ENCODE peak calls at places on chromosomes 4 and X, in four cellular contexts. H, Q, J and I are unnamed samples.

GRCh38 chrX:72081605-72082320 is 50.0 kb downstream of the RTL5 start:
- DNase-seq in H (no peak), J (no peak), Q (no peak), I (no peak)

GRCh38 chr4:11495818-11496217 is 67.1 kb upstream of the HS3ST1 start:
- DNase-seq in H (no peak), Q (no peak), J (no peak), I (no peak)

GRCh38 chr4:53863163-53863562 is 201.2 kb downstream of the CHIC2 start:
- DNase-seq in J (no peak), Q (no peak), H (no peak), I (no peak)

GRCh38 chrX:19649227-19650009 is 134.1 kb upstream of the MAP3K15 start:
- DNase-seq in Q (no peak), J (no peak), H (no peak), I (no peak)

GRCh38 chr4:5772528-5773270 is 61.7 kb downstream of the EVC start:
- DNase-seq in J (no peak), H (no peak), Q (no peak), I (no peak)

GRCh38 chr4:1579834-1580686 is 104.1 kb downstream of the FAM53A start:
- DNase-seq in J (peak; percentile 91), Q (no peak), H (peak; percentile 93), I (peak; percentile 93)

GRCh38 chr4:89722517-89722916 is 114.4 kb downstream of the SNCA start:
- DNase-seq in J (no peak), H (no peak), Q (no peak), I (no peak)

GRCh38 chr4:54929459-54929858 is 195.9 kb downstream of the KDR start:
- DNase-seq in H (no peak), J (no peak), Q (no peak), I (no peak)

GRCh38 chr4:85488416-85488815 is 13.5 kb downstream of the ARHGAP24 start:
- DNase-seq in H (no peak), Q (no peak), J (no peak), I (no peak)

GRCh38 chrX:22314211-22314610 is 41.5 kb downstream of the CBLL2 start:
- DNase-seq in Q (no peak), J (no peak), H (no peak), I (no peak)

GRCh38 chrX:13014111-13015094 is 30.0 kb downstream of the FAM9C start:
- DNase-seq in Q (no peak), J (no peak), H (no peak), I (no peak)

GRCh38 chr4:145375416-145375815 is 106.2 kb upstream of the SMAD1 start:
- DNase-seq in Q (no peak), J (no peak), H (no peak), I (no peak)

GRCh38 chrX:121084903-121085611 is 37.6 kb downstream of the GLUD2 start:
- DNase-seq in J (no peak), Q (no peak), H (no peak), I (no peak)

GRCh38 chr4:71004281-71004851 is 10.9 kb downstream of the DCK start:
- DNase-seq in Q (no peak), H (peak; percentile 11), J (peak; percentile 71), I (no peak)

GRCh38 chrX:150207733-150208132 is 155.4 kb upstream of the MAMLD1 start:
- DNase-seq in H (no peak), J (no peak), Q (no peak), I (no peak)

GRCh38 chr4:102037566-102037965 is 247.0 kb downstream of the BANK1 start:
- DNase-seq in Q (no peak), H (no peak), J (no peak), I (peak; percentile 3)

GRCh38 chr4:153127773-153128494 is 76.3 kb upstream of the TRIM2 start:
- DNase-seq in H (peak; percentile 91), Q (peak; percentile 85), J (peak; percentile 84), I (peak; percentile 70)

GRCh38 chr4:139084425-139085093 is 69.0 kb downstream of the NOCT start:
- DNase-seq in Q (no peak), J (no peak), H (peak; percentile 86), I (no peak)

GRCh38 chr4:16608611-16609125 is 289.8 kb downstream of the LDB2 start:
- DNase-seq in J (no peak), H (no peak), Q (no peak), I (no peak)

GRCh38 chr4:7301846-7302630 is 109.7 kb downstream of the SORCS2 start:
- DNase-seq in H (no peak), J (no peak), Q (no peak), I (no peak)
- TF ChIP-seq CTCF in H (no peak), J (no peak), Q (no peak), I (no peak)

DNA sequence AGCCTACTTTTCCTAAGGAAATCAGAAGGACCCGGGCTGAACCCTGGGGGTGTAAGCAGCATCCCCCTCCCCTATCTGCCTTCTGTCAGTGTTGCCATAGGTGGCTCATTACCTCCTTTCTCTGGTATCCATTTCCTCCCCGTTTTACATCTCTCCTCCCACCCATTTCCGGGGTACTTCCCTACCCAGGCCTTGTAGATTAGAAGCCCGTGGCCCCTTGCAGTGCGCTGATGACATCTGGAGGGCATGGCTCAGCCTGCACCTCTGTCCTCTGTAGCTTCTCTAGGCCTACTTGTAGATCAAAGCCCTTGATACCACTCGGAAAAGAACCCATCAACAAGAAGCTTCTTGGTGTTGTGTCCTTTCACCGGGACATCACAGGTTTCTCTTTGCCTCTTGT is 71.8 kb downstream of the NBDY start:
- DNase-seq in H (no peak), Q (no peak), J (peak; percentile 65), I (peak; percentile 24)
- TF ChIP-seq CTCF in H (peak; percentile 13), Q (no peak), J (peak; percentile 34), I (no peak)

DNA sequence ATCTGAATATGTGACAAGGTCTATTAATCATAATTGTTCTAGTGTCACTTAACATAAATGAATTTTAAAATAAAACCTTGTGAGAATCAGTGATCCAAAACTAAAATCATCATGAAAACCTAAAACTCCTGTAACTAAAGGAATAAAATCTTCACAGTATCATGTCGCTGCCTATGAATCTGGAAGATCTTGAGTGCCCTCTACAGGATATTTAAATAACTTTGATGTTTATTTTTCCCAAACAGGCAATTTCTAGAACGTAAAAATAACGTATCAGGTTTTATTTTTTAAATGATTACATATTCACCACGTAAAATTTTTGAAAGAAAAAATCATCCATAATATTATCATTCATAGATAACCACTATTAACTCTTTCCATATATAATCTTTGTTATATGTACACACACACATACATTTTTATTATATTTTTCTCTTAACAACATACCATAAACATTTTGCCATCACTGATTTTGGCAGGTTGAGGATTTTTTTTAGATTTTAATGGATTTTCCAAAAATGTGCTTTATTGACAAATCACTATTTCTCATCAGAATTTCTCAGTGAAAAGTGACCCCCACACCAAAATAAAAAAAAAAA is 79.6 kb downstream of the COMMD8 start:
- DNase-seq in J (peak; percentile 43), Q (no peak), H (no peak), I (peak; percentile 56)
- TF ChIP-seq CTCF in J (peak; percentile 86), Q (no peak), H (peak; percentile 66), I (peak; percentile 14)

GRCh38 chr4:173521474-173522159 is 8.4 kb downstream of the HAND2 start:
- DNase-seq in H (peak; percentile 7), J (no peak), Q (no peak), I (no peak)

GRCh38 chr4:173524218-173525117 is 5.6 kb downstream of the HAND2 start:
- DNase-seq in H (peak; percentile 5), Q (no peak), J (no peak), I (no peak)

GRCh38 chr4:173522874-173523395 is 7.1 kb downstream of the HAND2 start:
- DNase-seq in Q (no peak), H (peak; percentile 29), J (no peak), I (no peak)

GRCh38 chr4:173520921-173521473 is 9.0 kb downstream of the HAND2 start:
- DNase-seq in H (no peak), Q (no peak), J (no peak), I (no peak)

GRCh38 chr4:173522160-173522873 is 7.7 kb downstream of the HAND2 start:
- DNase-seq in Q (no peak), H (peak; percentile 77), J (no peak), I (no peak)
- TF ChIP-seq CTCF in Q (no peak), H (no peak), J (no peak), I (no peak)

DNA sequence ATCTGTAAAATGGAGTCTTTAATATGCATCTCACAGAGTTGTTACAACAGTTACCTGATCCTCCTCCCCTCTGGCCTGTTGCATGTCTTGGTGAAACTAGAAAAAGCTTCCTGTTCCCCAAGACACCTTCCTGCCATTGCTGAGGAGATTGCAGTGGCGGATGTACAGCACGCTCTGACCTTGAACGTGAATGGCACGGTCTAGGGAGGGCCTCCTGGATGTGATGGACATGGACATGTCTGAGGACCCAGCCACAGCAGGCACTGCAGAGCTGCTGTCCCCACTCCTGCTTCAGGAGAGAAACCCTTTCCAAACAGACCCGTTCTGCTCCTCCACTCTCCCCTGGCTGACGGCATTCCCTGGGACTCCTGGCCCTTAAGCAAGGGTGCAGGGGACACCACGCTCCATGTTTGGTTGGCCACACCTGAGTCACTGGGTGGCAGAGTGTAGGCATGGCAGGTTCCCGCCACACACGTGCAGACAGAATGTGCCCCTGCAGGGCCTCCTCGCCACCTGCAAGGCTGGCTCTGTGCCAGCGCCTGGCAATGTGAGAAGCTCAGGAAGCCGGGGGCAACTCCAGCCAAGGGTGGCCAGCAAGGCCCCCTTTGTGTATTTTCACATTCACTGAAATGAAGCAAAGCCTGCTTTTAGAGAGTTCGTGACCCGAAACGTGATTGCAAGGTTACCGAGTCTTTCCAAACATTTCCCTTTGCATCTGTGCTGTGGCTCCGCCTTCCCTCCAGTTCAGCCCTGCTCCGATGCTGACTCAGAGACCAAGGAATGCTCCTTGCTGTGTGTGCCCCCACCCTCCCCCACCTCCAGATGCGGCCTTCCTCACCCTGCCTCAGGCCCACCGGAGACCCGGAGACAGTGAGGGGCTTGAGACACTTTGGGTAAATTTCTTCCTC is 46.0 kb downstream of the HTRA3 start:
- DNase-seq in H (peak; percentile 43), Q (peak; percentile 53), J (peak; percentile 66), I (no peak)
- TF ChIP-seq CTCF in H (no peak), Q (no peak), J (no peak), I (no peak)

GRCh38 chrX:42530027-42530426 is 247.9 kb downstream of the PPP1R2C start:
- DNase-seq in H (no peak), Q (no peak), J (no peak), I (no peak)
- TF ChIP-seq CTCF in H (no peak), Q (no peak), J (no peak), I (no peak)

DNA sequence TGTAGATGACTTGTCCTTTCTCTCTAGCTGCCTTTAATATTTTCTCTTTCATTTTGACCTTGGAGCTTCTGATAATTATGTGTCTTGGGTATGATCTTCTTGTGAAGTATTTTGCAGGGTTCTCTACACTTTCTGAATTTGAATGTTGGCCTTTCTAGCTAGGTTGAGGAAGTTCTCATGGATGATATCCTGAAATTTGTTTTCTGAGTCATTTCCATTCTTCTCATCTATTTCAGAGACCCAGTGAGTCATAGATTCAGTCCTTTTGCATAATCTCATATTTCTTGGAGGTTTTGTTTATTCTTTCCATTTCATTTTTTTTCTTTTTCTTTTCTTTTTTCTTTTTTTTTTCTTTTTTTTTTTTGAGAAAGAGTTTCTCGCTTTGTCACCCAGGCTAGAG is 585.7 kb upstream of the PABPC4L start:
- DNase-seq in J (no peak), H (no peak), Q (no peak), I (no peak)
- TF ChIP-seq CTCF in J (no peak), H (no peak), Q (no peak), I (no peak)